ENCODE peak calls at places on chromosomes 12 and 14, in six cellular contexts. Y, A, B, G, F and D are unnamed samples.

GRCh38 chr14:40122978-40123648 is 690.9 kb upstream of the FBXO33 start:
- DNase-seq in Y (peak), B (no peak), A (no peak), F (no peak), G (peak), D (peak)

GRCh38 chr14:99731536-99732435 is 47.7 kb downstream of the CYP46A1 start:
- DNase-seq in Y (no peak), A (no peak), B (no peak), G (no peak), F (peak), D (no peak)

GRCh38 chr14:37695836-37696235 is 100.4 kb downstream of the TTC6 start:
- DNase-seq in A (peak), Y (no peak), F (no peak), B (no peak), G (peak), D (no peak)

GRCh38 chr12:57177354-57177753 is 29.9 kb upstream of the LRP1-AS start:
- DNase-seq in B (no peak), G (no peak), F (no peak), A (no peak), Y (no peak), D (no peak)

GRCh38 chr14:93019970-93020369 is 95.8 kb downstream of the ITPK1 start:
- DNase-seq in A (no peak), F (no peak), B (no peak), G (no peak), Y (no peak), D (no peak)

GRCh38 chr12:65098364-65098763 is 22.7 kb downstream of the WIF1 start:
- DNase-seq in B (no peak), A (no peak), F (no peak), Y (no peak), G (no peak), D (peak)

GRCh38 chr14:104317500-104317805 is 179.1 kb downstream of the KIF26A start:
- DNase-seq in F (peak), G (no peak), A (no peak), Y (no peak), B (no peak), D (no peak)

GRCh38 chr12:95918194-95918993 is 24.0 kb downstream of the CCDC38 start:
- DNase-seq in B (no peak), G (peak), A (peak), Y (peak), F (no peak), D (peak)

GRCh38 chr12:76462668-76463224 is 96.8 kb downstream of the OSBPL8 start:
- DNase-seq in Y (no peak), F (no peak), A (peak), B (no peak), G (peak), D (no peak)

GRCh38 chr14:69861170-69861569 is 18.0 kb upstream of the SMOC1 start:
- DNase-seq in B (no peak), A (no peak), G (no peak), Y (no peak), F (peak), D (no peak)

GRCh38 chr12:8665729-8666128 is 3.1 kb upstream of the MFAP5 start:
- DNase-seq in F (no peak), B (no peak), Y (no peak), A (no peak), G (no peak), D (no peak)

GRCh38 chr12:8661016-8661415 is 1.6 kb downstream of the MFAP5 start:
- DNase-seq in A (no peak), G (no peak), Y (no peak), F (no peak), B (no peak), D (no peak)

GRCh38 chr12:8661751-8662150 is 875 bp downstream of the MFAP5 start:
- DNase-seq in Y (no peak), A (no peak), F (no peak), B (no peak), G (no peak), D (no peak)

GRCh38 chr12:8664228-8664963 is 1.8 kb upstream of the MFAP5 start:
- DNase-seq in A (no peak), B (no peak), F (peak), Y (no peak), G (no peak), D (peak)

GRCh38 chr12:8662592-8662991 is at the start of gene MFAP5:
- DNase-seq in F (no peak), A (peak), G (no peak), Y (no peak), B (no peak), D (peak)
- H3K4me3 ChIP-seq in F (peak), A (no peak), G (no peak), Y (no peak), B (no peak), D (no peak)

GRCh38 chr12:88638956-88639355 is 58.7 kb upstream of the KITLG start:
- DNase-seq in F (no peak), Y (no peak), A (peak), B (no peak), G (peak), D (peak)
- TF ChIP-seq CTCF in F (no peak), Y (no peak), A (no peak), B (no peak), G (no peak), D (peak)

DNA sequence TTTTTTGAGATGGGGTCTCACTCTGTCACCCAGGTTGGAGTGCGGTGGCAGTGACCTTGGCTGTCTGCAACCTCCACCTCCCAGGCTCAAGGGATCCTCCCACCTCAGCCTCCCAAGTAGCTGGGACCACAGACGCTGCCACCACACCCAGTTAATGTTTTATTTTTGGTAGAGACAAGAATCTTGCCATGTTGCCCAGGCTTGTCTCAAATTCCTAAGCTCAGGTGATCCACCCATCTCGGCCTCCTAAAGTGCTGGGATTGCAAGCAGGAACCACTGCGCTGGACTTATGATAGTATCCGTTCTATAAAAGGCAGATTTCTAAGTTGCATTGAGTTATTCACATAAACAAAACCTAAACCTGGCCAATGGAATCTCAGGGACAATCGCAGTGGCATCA is 321.1 kb upstream of the PRICKLE1 start:
- DNase-seq in Y (no peak), A (no peak), F (no peak), B (no peak), G (no peak), D (no peak)
- H3K4me3 ChIP-seq in Y (no peak), A (no peak), F (no peak), B (no peak), G (no peak), D (no peak)

GRCh38 chr12:54022960-54023884 is 5.0 kb upstream of the HOXC6 start:
- DNase-seq in Y (no peak), G (no peak), B (no peak), F (no peak), A (no peak), D (no peak)

GRCh38 chr12:54020587-54020969 is 7.7 kb upstream of the HOXC6 start:
- DNase-seq in F (no peak), B (no peak), G (no peak), A (no peak), Y (no peak), D (no peak)

GRCh38 chr12:54021006-54021405 is 7.2 kb upstream of the HOXC6 start:
- DNase-seq in F (no peak), Y (no peak), A (no peak), G (no peak), B (no peak), D (no peak)

GRCh38 chr12:54019924-54020586 is 8.2 kb upstream of the HOXC6 start:
- DNase-seq in F (no peak), Y (no peak), G (no peak), A (no peak), B (no peak), D (no peak)

GRCh38 chr12:54021432-54022013 is 6.7 kb upstream of the HOXC6 start:
- DNase-seq in A (no peak), Y (no peak), B (no peak), F (no peak), G (no peak), D (no peak)
- TF ChIP-seq CTCF in A (no peak), Y (peak), B (peak), F (no peak), G (no peak), D (no peak)

DNA sequence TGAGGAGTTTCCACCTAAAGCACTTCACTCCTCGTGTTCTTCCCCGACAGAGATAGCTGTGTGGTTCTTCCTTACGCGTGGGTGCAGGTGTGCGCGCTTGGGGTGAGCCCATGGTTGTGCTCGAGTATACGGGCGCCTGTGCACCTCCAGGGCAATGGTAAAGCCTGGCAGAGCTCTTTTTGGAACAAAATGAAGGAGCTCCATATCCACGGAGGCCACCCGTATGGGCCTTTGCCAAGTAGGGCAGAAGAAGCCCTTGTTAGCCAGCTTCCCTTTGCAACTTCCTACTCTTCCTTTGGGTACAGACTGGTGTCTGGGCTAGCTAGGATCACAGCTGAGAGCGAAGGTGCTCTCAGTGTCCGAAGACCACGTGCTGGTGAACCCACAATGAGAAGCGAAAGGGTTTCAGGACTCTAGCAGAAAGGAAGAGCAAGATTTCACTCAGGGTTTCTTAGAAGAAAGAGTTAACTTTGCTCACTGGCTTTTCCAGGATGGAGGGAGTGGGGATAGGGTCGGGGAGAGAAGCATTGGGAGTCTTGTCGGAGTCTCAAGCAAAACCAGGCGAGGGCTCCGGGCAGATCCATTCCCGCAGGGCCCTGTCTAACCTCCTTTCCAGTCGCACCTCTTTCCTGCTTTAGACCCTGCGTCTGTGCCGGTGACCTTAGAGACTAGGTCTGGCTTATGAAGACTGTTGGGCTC is 977 bp upstream of the LRFN5 start:
- DNase-seq in Y (no peak), A (peak), B (no peak), F (no peak), G (peak), D (peak)
- H3K4me3 ChIP-seq in Y (no peak), A (peak), B (peak), F (peak), G (peak), D (peak)

GRCh38 chr12:105561981-105562726 is 231.7 kb downstream of the C12orf75 start:
- DNase-seq in B (no peak), Y (peak), F (no peak), G (peak), A (peak), D (peak)
- TF ChIP-seq CTCF in B (no peak), Y (peak), F (no peak), G (peak), A (no peak), D (peak)

DNA sequence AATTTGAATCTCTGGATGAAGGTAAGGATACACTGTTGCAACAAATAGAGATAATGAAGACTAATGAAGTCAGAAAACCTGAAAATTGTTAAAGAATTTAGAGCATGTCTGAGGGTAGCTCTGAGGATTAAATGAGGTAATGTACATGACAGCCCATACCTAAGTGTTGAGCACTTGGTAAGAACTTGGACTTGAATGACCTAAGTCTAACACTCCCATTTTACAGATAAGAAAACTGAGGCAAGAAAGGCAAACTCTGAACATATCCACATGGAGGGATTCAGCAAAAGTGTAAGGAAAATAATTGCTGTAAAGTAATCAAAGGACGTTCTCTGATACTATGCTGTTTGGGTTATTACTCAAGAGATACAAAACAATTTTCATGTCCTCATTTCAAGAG is 29.0 kb downstream of the PTPRB start:
- DNase-seq in F (no peak), B (no peak), Y (no peak), G (no peak), A (no peak), D (no peak)
- H3K4me3 ChIP-seq in F (peak), B (peak), Y (no peak), G (no peak), A (no peak), D (no peak)

GRCh38 chr14:77206877-77207389 is 25.3 kb downstream of the TMEM63C start:
- DNase-seq in Y (no peak), F (no peak), G (no peak), A (no peak), B (no peak), D (no peak)
- TF ChIP-seq CTCF in Y (peak), F (no peak), G (no peak), A (no peak), B (no peak), D (no peak)